ENCODE peak calls at places on chromosome 18, in five cellular contexts. M is A549, U is mesothelial cell of epicardium, C is cardiac muscle cell, D is B cell. B is an unnamed sample.

GRCh38 chr18:12608292-12608691 is 49.6 kb downstream of the SPIRE1 start:
- DNase-seq in M (no peak), U (no peak), C (no peak), D (no peak), B (no peak)

GRCh38 chr18:74635202-74635969 is 37.7 kb downstream of the ZNF407 start:
- DNase-seq in M (no peak), U (no peak), C (no peak), D (no peak), B (no peak)

GRCh38 chr18:8617907-8618306 is 8.7 kb downstream of the RAB12 start:
- DNase-seq in M (no peak), U (no peak), C (no peak), D (no peak), B (no peak)

GRCh38 chr18:61609131-61609530 is 275.9 kb downstream of the CDH20 start:
- DNase-seq in M (no peak), U (no peak), C (no peak), D (no peak), B (no peak)

GRCh38 chr18:11260963-11261441 is 111.6 kb upstream of the PIEZO2 start:
- DNase-seq in M (no peak), U (no peak), C (no peak), D (no peak), B (no peak)

GRCh38 chr18:44826418-44827259 is 146.0 kb downstream of the SETBP1 start:
- DNase-seq in M (peak; percentile 66), U (peak; percentile 72), C (peak; percentile 75), D (no peak), B (peak; percentile 63)

GRCh38 chr18:24112874-24113615 is 25.8 kb upstream of the CABYR start:
- DNase-seq in M (peak; percentile 10), U (no peak), C (no peak), D (no peak), B (peak; percentile 12)

GRCh38 chr18:68466714-68467113 is 248.2 kb downstream of the TMX3 start:
- DNase-seq in M (no peak), U (no peak), C (no peak), D (no peak), B (no peak)

GRCh38 chr18:52343138-52343537 is 3.1 kb downstream of the DCC start:
- DNase-seq in M (peak; percentile 29), U (no peak), C (peak; percentile 51), D (no peak), B (no peak)

GRCh38 chr18:40678318-40678717 is 1276.7 kb upstream of the PIK3C3 start:
- DNase-seq in M (no peak), U (no peak), C (no peak), D (no peak), B (no peak)

GRCh38 chr18:51621103-51621969 is 423.9 kb upstream of the MEX3C start:
- DNase-seq in M (peak; percentile 49), U (peak; percentile 82), C (peak; percentile 76), D (no peak), B (peak; percentile 2)

GRCh38 chr18:63126134-63127067 is 193.2 kb downstream of the BCL2 start:
- DNase-seq in M (no peak), U (no peak), C (no peak), D (no peak), B (no peak)

GRCh38 chr18:77865853-77866252 is 616.2 kb downstream of the GALR1 start:
- DNase-seq in M (no peak), U (no peak), C (no peak), D (no peak), B (no peak)

GRCh38 chr18:76361219-76361618 is 133.8 kb downstream of the ZNF516 start:
- DNase-seq in M (no peak), U (no peak), C (no peak), D (no peak), B (no peak)

GRCh38 chr18:12765586-12765985 is 62.7 kb downstream of the PSMG2 start:
- DNase-seq in M (no peak), U (no peak), C (no peak), D (no peak), B (no peak)

GRCh38 chr18:58205087-58205779 is 161.2 kb downstream of the NEDD4L start:
- DNase-seq in M (no peak), U (no peak), C (no peak), D (no peak), B (peak; percentile 87)

GRCh38 chr18:23529597-23529996 is 26.3 kb downstream of the RMC1 start:
- DNase-seq in M (peak; percentile 64), U (no peak), C (no peak), D (no peak), B (peak; percentile 54)

GRCh38 chr18:35060092-35060491 is 18.9 kb downstream of the MAPRE2 start:
- DNase-seq in M (no peak), U (no peak), C (no peak), D (no peak), B (no peak)

GRCh38 chr18:56127322-56128099 is 510.9 kb downstream of the TXNL1 start:
- DNase-seq in M (no peak), U (no peak), C (no peak), D (no peak), B (no peak)

GRCh38 chr18:35352283-35352682 is 8.1 kb upstream of the ZNF24 start:
- DNase-seq in M (no peak), U (no peak), C (no peak), D (no peak), B (no peak)

GRCh38 chr18:28147674-28148171 is 29.2 kb downstream of the CDH2 start:
- DNase-seq in M (peak; percentile 21), U (no peak), C (no peak), D (no peak), B (no peak)

GRCh38 chr18:11761553-11761952 is 72.5 kb downstream of the GNAL start:
- DNase-seq in M (peak; percentile 18), U (no peak), C (no peak), D (no peak), B (no peak)

GRCh38 chr18:5746844-5747243 is 148.5 kb downstream of the TMEM200C start:
- DNase-seq in M (no peak), U (no peak), C (no peak), D (no peak), B (no peak)

GRCh38 chr18:57077786-57078552 is 68.9 kb upstream of the BOD1L2 start:
- DNase-seq in M (no peak), U (no peak), C (no peak), D (peak; percentile 35), B (no peak)

GRCh38 chr18:75517286-75517685 is 89.8 kb upstream of the SMIM21 start:
- DNase-seq in M (no peak), U (no peak), C (no peak), D (no peak), B (no peak)

GRCh38 chr18:77702686-77703085 is 453.0 kb downstream of the GALR1 start:
- DNase-seq in M (peak; percentile 36), U (no peak), C (peak; percentile 5), D (no peak), B (no peak)

GRCh38 chr18:28826062-28826565 is 649.2 kb upstream of the CDH2 start:
- DNase-seq in M (no peak), U (no peak), C (no peak), D (no peak), B (no peak)

GRCh38 chr18:3867252-3867651 is 417.3 kb downstream of the TGIF1 start:
- DNase-seq in M (no peak), U (no peak), C (no peak), D (no peak), B (no peak)

GRCh38 chr18:13613591-13614317 is 112.6 kb downstream of the FAM210A start:
- DNase-seq in M (no peak), U (no peak), C (no peak), D (peak; percentile 74), B (no peak)

GRCh38 chr18:75350857-75351256 is 76.6 kb downstream of the SMIM21 start:
- DNase-seq in M (no peak), U (no peak), C (no peak), D (no peak), B (no peak)

GRCh38 chr18:13381331-13381730 is 162.8 kb downstream of the LDLRAD4 start:
- DNase-seq in M (no peak), U (no peak), C (no peak), D (no peak), B (no peak)

GRCh38 chr18:21489119-21489750 is 111.3 kb downstream of the ESCO1 start:
- DNase-seq in M (peak; percentile 60), U (no peak), C (peak; percentile 81), D (peak; percentile 47), B (peak; percentile 33)

DNA sequence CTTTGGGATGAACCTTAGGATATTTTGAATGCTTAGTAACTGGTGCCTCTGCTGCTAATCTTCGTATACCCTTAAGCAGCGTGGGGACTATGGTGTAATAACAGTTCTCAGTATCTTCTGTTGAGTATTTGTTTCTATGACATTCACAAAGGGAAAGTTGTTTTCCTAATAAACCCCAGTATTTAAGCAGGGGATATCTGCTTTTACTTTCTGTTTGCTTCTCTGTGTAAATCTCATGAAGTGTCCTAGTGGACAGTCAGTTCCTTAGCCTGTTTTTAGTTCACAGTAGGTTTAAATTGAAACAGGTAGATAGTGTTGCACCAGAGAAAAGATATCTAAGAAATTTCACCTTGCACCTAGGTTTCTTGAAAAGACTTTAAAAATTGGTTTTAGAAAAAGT is 14.9 kb downstream of the KIAA1328 start:
- DNase-seq in M (no peak), U (no peak), C (no peak), D (no peak), B (no peak)
- TF ChIP-seq CTCF in M (no peak), U (no peak), C (no peak), D (no peak), B (peak; percentile 17)

DNA sequence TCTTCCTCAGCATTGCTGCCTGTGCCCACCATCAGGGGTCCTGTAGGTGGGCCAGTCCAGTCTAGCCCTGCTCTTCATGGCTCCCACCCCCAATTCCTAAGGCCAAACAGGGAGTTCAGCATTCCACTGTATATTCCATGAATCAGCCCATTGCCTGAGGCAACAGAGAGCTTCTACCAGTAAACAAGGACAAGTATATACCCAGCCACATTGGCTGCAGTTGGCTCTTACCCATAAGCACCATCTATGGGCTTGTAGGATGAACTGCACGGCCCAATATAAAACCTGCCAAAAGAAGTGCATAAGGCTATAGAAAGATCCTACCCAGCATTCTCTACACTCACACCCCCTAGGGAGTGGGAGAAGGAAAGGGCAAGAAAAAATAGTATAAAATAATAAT is 95.1 kb upstream of the SALL3 start:
- DNase-seq in M (no peak), U (no peak), C (no peak), D (no peak), B (no peak)
- TF ChIP-seq CTCF in M (no peak), U (no peak), C (no peak), D (no peak), B (no peak)

GRCh38 chr18:31610841-31611240 is 19.2 kb downstream of the TTR start:
- DNase-seq in M (peak; percentile 6), U (peak; percentile 40), C (peak; percentile 69), D (no peak), B (no peak)
- TF ChIP-seq CTCF in M (no peak), U (peak; percentile 35), C (peak; percentile 23), D (no peak), B (no peak)

GRCh38 chr18:32714571-32715148 is 58.2 kb downstream of the KLHL14 start:
- DNase-seq in M (peak; percentile 56), U (peak; percentile 46), C (peak; percentile 77), D (peak; percentile 37), B (peak; percentile 10)
- TF ChIP-seq CTCF in M (peak; percentile 45), U (peak; percentile 71), C (peak; percentile 80), D (peak; percentile 83), B (peak; percentile 59)

B was measured in HFFc6.